ENCODE peak calls at places on chromosome 7, in nine cellular contexts. One of them, this sample, is unnamed.

GRCh38 chr7:64686493-64687184 is 20.7 kb downstream of the ZNF107 start:
- DNase-seq in effector memory CD4-positive, alpha-beta T cell: no peak
- DNase-seq in HT-29: peak
- DNase-seq in NCI-H69: peak
- DNase-seq in memory B cell: no peak
- DNase-seq in B cell: peak
- DNase-seq in fibroblast of lung: no peak
- DNase-seq in stimulated activated CD8-positive, alpha-beta memory T cell treated with anti-CD3 and anti-CD28 coated beads, Interleukin-7, amount 100 ng/mL, for 1 hour: no peak
- DNase-seq in fibroblast of villous mesenchyme: no peak
- DNase-seq in this sample: no peak

GRCh38 chr7:99558306-99559275 is at the start of gene ZNF655:
- DNase-seq in effector memory CD4-positive, alpha-beta T cell: peak
- DNase-seq in HT-29: peak
- DNase-seq in NCI-H69: peak
- DNase-seq in memory B cell: peak
- DNase-seq in B cell: peak
- DNase-seq in fibroblast of lung: peak
- DNase-seq in stimulated activated CD8-positive, alpha-beta memory T cell treated with anti-CD3 and anti-CD28 coated beads, Interleukin-7, amount 100 ng/mL, for 1 hour: peak
- DNase-seq in fibroblast of villous mesenchyme: peak
- DNase-seq in this sample: peak

GRCh38 chr7:88291401-88292173 is 15.1 kb downstream of the STEAP4 start:
- DNase-seq in effector memory CD4-positive, alpha-beta T cell: no peak
- DNase-seq in HT-29: peak
- DNase-seq in NCI-H69: no peak
- DNase-seq in memory B cell: no peak
- DNase-seq in B cell: no peak
- DNase-seq in fibroblast of lung: no peak
- DNase-seq in stimulated activated CD8-positive, alpha-beta memory T cell treated with anti-CD3 and anti-CD28 coated beads, Interleukin-7, amount 100 ng/mL, for 1 hour: no peak
- DNase-seq in fibroblast of villous mesenchyme: peak
- DNase-seq in this sample: no peak

GRCh38 chr7:45718464-45719330 is 144.5 kb downstream of the ADCY1 start:
- DNase-seq in effector memory CD4-positive, alpha-beta T cell: no peak
- DNase-seq in HT-29: no peak
- DNase-seq in NCI-H69: no peak
- DNase-seq in memory B cell: no peak
- DNase-seq in B cell: peak
- DNase-seq in fibroblast of lung: no peak
- DNase-seq in stimulated activated CD8-positive, alpha-beta memory T cell treated with anti-CD3 and anti-CD28 coated beads, Interleukin-7, amount 100 ng/mL, for 1 hour: no peak
- DNase-seq in fibroblast of villous mesenchyme: peak
- DNase-seq in this sample: no peak

GRCh38 chr7:137151056-137151731 is 192.3 kb downstream of the PTN start:
- DNase-seq in effector memory CD4-positive, alpha-beta T cell: no peak
- DNase-seq in HT-29: no peak
- DNase-seq in NCI-H69: peak
- DNase-seq in memory B cell: no peak
- DNase-seq in B cell: no peak
- DNase-seq in fibroblast of lung: peak
- DNase-seq in stimulated activated CD8-positive, alpha-beta memory T cell treated with anti-CD3 and anti-CD28 coated beads, Interleukin-7, amount 100 ng/mL, for 1 hour: no peak
- DNase-seq in fibroblast of villous mesenchyme: peak
- DNase-seq in this sample: no peak

GRCh38 chr7:80826520-80827237 is 92.2 kb downstream of the SEMA3C start:
- DNase-seq in effector memory CD4-positive, alpha-beta T cell: no peak
- DNase-seq in HT-29: no peak
- DNase-seq in NCI-H69: peak
- DNase-seq in memory B cell: no peak
- DNase-seq in B cell: no peak
- DNase-seq in fibroblast of lung: peak
- DNase-seq in stimulated activated CD8-positive, alpha-beta memory T cell treated with anti-CD3 and anti-CD28 coated beads, Interleukin-7, amount 100 ng/mL, for 1 hour: no peak
- DNase-seq in fibroblast of villous mesenchyme: no peak
- DNase-seq in this sample: no peak

GRCh38 chr7:22548313-22548712 is 48.3 kb upstream of the STEAP1B start:
- DNase-seq in effector memory CD4-positive, alpha-beta T cell: no peak
- DNase-seq in HT-29: no peak
- DNase-seq in NCI-H69: peak
- DNase-seq in memory B cell: no peak
- DNase-seq in B cell: no peak
- DNase-seq in fibroblast of lung: no peak
- DNase-seq in stimulated activated CD8-positive, alpha-beta memory T cell treated with anti-CD3 and anti-CD28 coated beads, Interleukin-7, amount 100 ng/mL, for 1 hour: no peak
- DNase-seq in fibroblast of villous mesenchyme: no peak
- DNase-seq in this sample: no peak

GRCh38 chr7:157467496-157468212 is 130.8 kb downstream of the DNAJB6 start:
- DNase-seq in effector memory CD4-positive, alpha-beta T cell: no peak
- DNase-seq in HT-29: no peak
- DNase-seq in NCI-H69: no peak
- DNase-seq in memory B cell: no peak
- DNase-seq in B cell: no peak
- DNase-seq in fibroblast of lung: no peak
- DNase-seq in stimulated activated CD8-positive, alpha-beta memory T cell treated with anti-CD3 and anti-CD28 coated beads, Interleukin-7, amount 100 ng/mL, for 1 hour: no peak
- DNase-seq in fibroblast of villous mesenchyme: no peak
- DNase-seq in this sample: no peak

GRCh38 chr7:157010588-157011332 is at the start of gene MNX1:
- DNase-seq in effector memory CD4-positive, alpha-beta T cell: no peak
- DNase-seq in HT-29: peak
- DNase-seq in NCI-H69: peak
- DNase-seq in memory B cell: peak
- DNase-seq in B cell: peak
- DNase-seq in fibroblast of lung: no peak
- DNase-seq in stimulated activated CD8-positive, alpha-beta memory T cell treated with anti-CD3 and anti-CD28 coated beads, Interleukin-7, amount 100 ng/mL, for 1 hour: no peak
- DNase-seq in fibroblast of villous mesenchyme: peak
- DNase-seq in this sample: peak

GRCh38 chr7:106521115-106521514 is 139.8 kb downstream of the CCDC71L start:
- DNase-seq in effector memory CD4-positive, alpha-beta T cell: no peak
- DNase-seq in HT-29: peak
- DNase-seq in NCI-H69: no peak
- DNase-seq in memory B cell: no peak
- DNase-seq in B cell: no peak
- DNase-seq in fibroblast of lung: no peak
- DNase-seq in stimulated activated CD8-positive, alpha-beta memory T cell treated with anti-CD3 and anti-CD28 coated beads, Interleukin-7, amount 100 ng/mL, for 1 hour: no peak
- DNase-seq in fibroblast of villous mesenchyme: no peak
- DNase-seq in this sample: no peak

GRCh38 chr7:153641202-153641601 is 411.0 kb upstream of the DPP6 start:
- DNase-seq in effector memory CD4-positive, alpha-beta T cell: no peak
- DNase-seq in HT-29: no peak
- DNase-seq in NCI-H69: no peak
- DNase-seq in memory B cell: no peak
- DNase-seq in B cell: no peak
- DNase-seq in fibroblast of lung: no peak
- DNase-seq in stimulated activated CD8-positive, alpha-beta memory T cell treated with anti-CD3 and anti-CD28 coated beads, Interleukin-7, amount 100 ng/mL, for 1 hour: no peak
- DNase-seq in fibroblast of villous mesenchyme: no peak
- DNase-seq in this sample: no peak

GRCh38 chr7:44281811-44282600 is 43.4 kb downstream of the CAMK2B start:
- DNase-seq in effector memory CD4-positive, alpha-beta T cell: no peak
- DNase-seq in HT-29: no peak
- DNase-seq in NCI-H69: no peak
- DNase-seq in memory B cell: no peak
- DNase-seq in B cell: no peak
- DNase-seq in fibroblast of lung: no peak
- DNase-seq in stimulated activated CD8-positive, alpha-beta memory T cell treated with anti-CD3 and anti-CD28 coated beads, Interleukin-7, amount 100 ng/mL, for 1 hour: no peak
- DNase-seq in fibroblast of villous mesenchyme: no peak
- DNase-seq in this sample: no peak

GRCh38 chr7:77157446-77157845 is 35.0 kb downstream of the CCDC146 start:
- DNase-seq in effector memory CD4-positive, alpha-beta T cell: no peak
- DNase-seq in HT-29: no peak
- DNase-seq in NCI-H69: no peak
- DNase-seq in memory B cell: no peak
- DNase-seq in B cell: no peak
- DNase-seq in fibroblast of lung: peak
- DNase-seq in stimulated activated CD8-positive, alpha-beta memory T cell treated with anti-CD3 and anti-CD28 coated beads, Interleukin-7, amount 100 ng/mL, for 1 hour: no peak
- DNase-seq in fibroblast of villous mesenchyme: no peak
- DNase-seq in this sample: no peak

GRCh38 chr7:102992820-102993531 is 80.2 kb downstream of the LRRC17 start:
- DNase-seq in effector memory CD4-positive, alpha-beta T cell: no peak
- DNase-seq in HT-29: peak
- DNase-seq in NCI-H69: peak
- DNase-seq in memory B cell: no peak
- DNase-seq in B cell: no peak
- DNase-seq in fibroblast of lung: no peak
- DNase-seq in stimulated activated CD8-positive, alpha-beta memory T cell treated with anti-CD3 and anti-CD28 coated beads, Interleukin-7, amount 100 ng/mL, for 1 hour: no peak
- DNase-seq in fibroblast of villous mesenchyme: peak
- DNase-seq in this sample: no peak

GRCh38 chr7:33716581-33717477 is 188.5 kb upstream of the BMPER start:
- DNase-seq in effector memory CD4-positive, alpha-beta T cell: no peak
- DNase-seq in HT-29: peak
- DNase-seq in NCI-H69: peak
- DNase-seq in memory B cell: no peak
- DNase-seq in B cell: no peak
- DNase-seq in fibroblast of lung: peak
- DNase-seq in stimulated activated CD8-positive, alpha-beta memory T cell treated with anti-CD3 and anti-CD28 coated beads, Interleukin-7, amount 100 ng/mL, for 1 hour: no peak
- DNase-seq in fibroblast of villous mesenchyme: peak
- DNase-seq in this sample: no peak

GRCh38 chr7:78139335-78139734 is 340.8 kb downstream of the PHTF2 start:
- DNase-seq in effector memory CD4-positive, alpha-beta T cell: no peak
- DNase-seq in HT-29: no peak
- DNase-seq in NCI-H69: peak
- DNase-seq in memory B cell: no peak
- DNase-seq in B cell: no peak
- DNase-seq in fibroblast of lung: peak
- DNase-seq in stimulated activated CD8-positive, alpha-beta memory T cell treated with anti-CD3 and anti-CD28 coated beads, Interleukin-7, amount 100 ng/mL, for 1 hour: no peak
- DNase-seq in fibroblast of villous mesenchyme: peak
- DNase-seq in this sample: no peak

GRCh38 chr7:17912536-17913235 is 27.6 kb downstream of the SNX13 start:
- DNase-seq in effector memory CD4-positive, alpha-beta T cell: no peak
- DNase-seq in HT-29: no peak
- DNase-seq in NCI-H69: no peak
- DNase-seq in memory B cell: no peak
- DNase-seq in B cell: no peak
- DNase-seq in fibroblast of lung: no peak
- DNase-seq in stimulated activated CD8-positive, alpha-beta memory T cell treated with anti-CD3 and anti-CD28 coated beads, Interleukin-7, amount 100 ng/mL, for 1 hour: no peak
- DNase-seq in fibroblast of villous mesenchyme: no peak
- DNase-seq in this sample: no peak